ENCODE peak calls at places on chromosomes 1 and 21, in eight cellular contexts. D is fibroblast of lung; C is GM23248; X is astrocyte of the spinal cord; F is CD4-positive, alpha-beta memory T cell; A is brain microvascular endothelial cell; U is stimulated activated CD4-positive, alpha-beta T cell treated with anti-CD3 and anti-CD28 coated beads, TNF-alpha, amount 100 ng/mL, for 24 hours; Y is effector CD4-positive, alpha-beta T cell. L is an unnamed sample.

GRCh38 chr1:85578321-85579295 is 2.0 kb upstream of the CCN1 start:
- DNase-seq in U (no peak), C (peak), Y (no peak), X (peak), A (peak), F (no peak), D (peak), L (no peak)

GRCh38 chr21:17461582-17461981 is 51.3 kb upstream of the CXADR start:
- DNase-seq in A (no peak), F (no peak), C (peak), U (no peak), D (peak), Y (no peak), X (peak), L (no peak)

GRCh38 chr1:81478217-81478616 is 322.5 kb upstream of the ADGRL2 start:
- DNase-seq in U (no peak), Y (no peak), C (no peak), D (peak), F (no peak), A (no peak), X (no peak), L (no peak)

GRCh38 chr1:51969038-51969705 is 21.3 kb downstream of the RAB3B start:
- DNase-seq in X (peak), U (no peak), A (peak), C (peak), D (peak), F (no peak), Y (no peak), L (no peak)

GRCh38 chr1:226203693-226204092 is 17.2 kb upstream of the ACBD3 start:
- DNase-seq in X (no peak), Y (no peak), U (no peak), C (no peak), F (no peak), D (no peak), A (no peak), L (no peak)

GRCh38 chr21:32412998-32413504 is 545 bp downstream of the EVA1C start:
- DNase-seq in U (no peak), A (no peak), C (no peak), D (peak), X (peak), Y (no peak), F (no peak), L (no peak)

GRCh38 chr1:78472251-78472620 is 18.5 kb upstream of the PTGFR start:
- DNase-seq in Y (no peak), C (peak), D (no peak), F (no peak), U (no peak), A (no peak), X (no peak), L (no peak)

GRCh38 chr1:170790651-170791071 is 126.7 kb downstream of the PRRX1 start:
- DNase-seq in C (peak), D (peak), X (peak), Y (no peak), F (no peak), U (no peak), A (peak), L (no peak)

GRCh38 chr1:212607924-212608208 is 695 bp upstream of the ATF3 start:
- DNase-seq in F (peak), A (no peak), Y (no peak), C (peak), X (no peak), D (no peak), U (no peak), L (no peak)

GRCh38 chr1:225508538-225509375 is 80.9 kb upstream of the LBR start:
- DNase-seq in D (peak), A (peak), X (peak), F (no peak), U (no peak), C (peak), Y (no peak), L (no peak)

GRCh38 chr1:28508435-28508754 is 2.6 kb downstream of the RCC1 start:
- DNase-seq in F (no peak), U (peak), C (peak), Y (no peak), X (no peak), A (no peak), D (no peak), L (no peak)

GRCh38 chr1:233268389-233269022 is 27.0 kb downstream of the PCNX2 start:
- DNase-seq in X (no peak), C (no peak), F (no peak), D (no peak), U (no peak), Y (no peak), A (no peak), L (no peak)

GRCh38 chr1:36889846-36890245 is 144.5 kb downstream of the GRIK3 start:
- DNase-seq in Y (no peak), D (no peak), C (no peak), X (no peak), F (no peak), A (no peak), U (no peak), L (no peak)

GRCh38 chr1:13628711-13629110 is 45.1 kb downstream of the PDPN start:
- DNase-seq in A (no peak), U (no peak), Y (no peak), D (no peak), C (no peak), F (no peak), X (no peak), L (no peak)

GRCh38 chr1:50701706-50702317 is 258.3 kb downstream of the FAF1 start:
- DNase-seq in C (no peak), A (no peak), D (no peak), X (no peak), Y (no peak), U (no peak), F (no peak), L (no peak)

GRCh38 chr1:44068442-44068861 is 37.2 kb upstream of the SLC6A9 start:
- DNase-seq in Y (no peak), A (no peak), U (no peak), D (peak), X (no peak), C (no peak), F (no peak), L (no peak)

GRCh38 chr1:204647114-204647804 is 38.3 kb downstream of the LRRN2 start:
- DNase-seq in X (peak), D (peak), U (no peak), C (peak), A (peak), Y (no peak), F (no peak), L (no peak)

GRCh38 chr1:238789916-238790667 is 596.3 kb upstream of the CHRM3 start:
- DNase-seq in A (no peak), Y (no peak), X (no peak), F (no peak), U (no peak), C (no peak), D (no peak), L (no peak)

GRCh38 chr1:231424950-231425805 is 3.1 kb upstream of the EGLN1 start:
- DNase-seq in D (no peak), U (no peak), A (no peak), Y (no peak), X (no peak), F (no peak), C (no peak), L (no peak)

GRCh38 chr1:19815801-19816736 is 986 bp upstream of the RNF186 start:
- DNase-seq in A (no peak), F (no peak), U (no peak), X (no peak), C (no peak), D (no peak), Y (no peak), L (peak)

GRCh38 chr1:2016123-2016522 is 3.0 kb upstream of the GABRD start:
- DNase-seq in D (no peak), A (no peak), U (no peak), X (no peak), C (no peak), F (no peak), Y (no peak), L (no peak)

GRCh38 chr1:8343464-8344001 is 25.6 kb downstream of the SLC45A1 start:
- DNase-seq in X (peak), U (no peak), F (no peak), D (peak), A (peak), Y (no peak), C (peak), L (no peak)

GRCh38 chr1:8382051-8382505 is 64.2 kb downstream of the SLC45A1 start:
- DNase-seq in D (no peak), Y (no peak), C (no peak), F (no peak), U (no peak), A (peak), X (peak), L (no peak)

GRCh38 chr1:30415171-30415940 is 308.0 kb downstream of the MATN1 start:
- DNase-seq in Y (no peak), D (no peak), U (no peak), A (no peak), F (no peak), C (no peak), X (no peak), L (no peak)

GRCh38 chr1:117017648-117018047 is 16.1 kb downstream of the CD101 start:
- DNase-seq in X (no peak), F (no peak), C (no peak), Y (no peak), D (no peak), U (no peak), A (no peak), L (no peak)

GRCh38 chr1:151867785-151868403 is 14.4 kb upstream of the THEM5 start:
- DNase-seq in X (peak), F (no peak), D (peak), Y (no peak), A (peak), U (no peak), C (peak), L (no peak)

GRCh38 chr1:94947453-94947852 is 20.5 kb upstream of the CNN3 start:
- DNase-seq in X (peak), F (no peak), C (peak), Y (no peak), D (peak), A (peak), U (no peak), L (no peak)

GRCh38 chr1:244789731-244790130 is 45.7 kb upstream of the COX20 start:
- DNase-seq in U (no peak), A (no peak), D (no peak), Y (no peak), C (no peak), F (no peak), X (no peak), L (no peak)

GRCh38 chr1:93004566-93005251 is 43.4 kb upstream of the DIPK1A start:
- DNase-seq in U (no peak), X (no peak), C (no peak), D (no peak), Y (no peak), F (no peak), A (no peak), L (no peak)

GRCh38 chr1:223102797-223103533 is 40.1 kb downstream of the TLR5 start:
- DNase-seq in Y (no peak), U (no peak), A (no peak), F (no peak), D (no peak), X (no peak), C (no peak), L (peak)

GRCh38 chr1:154170547-154171221 is 15.8 kb upstream of the NUP210L start:
- DNase-seq in C (peak), D (no peak), U (no peak), X (no peak), Y (no peak), F (no peak), A (no peak), L (no peak)

GRCh38 chr1:212207822-212208520 is 77.2 kb upstream of the PPP2R5A start:
- DNase-seq in X (no peak), A (no peak), Y (no peak), F (no peak), D (no peak), C (no peak), U (no peak), L (no peak)

GRCh38 chr1:44423706-44424546 is 18.9 kb downstream of the RNF220 start:
- DNase-seq in U (no peak), A (no peak), C (peak), Y (no peak), D (peak), X (peak), F (no peak), L (no peak)

GRCh38 chr21:42140196-42140934 is 69.2 kb downstream of the UMODL1 start:
- DNase-seq in A (no peak), F (no peak), Y (no peak), X (no peak), C (no peak), D (no peak), U (no peak), L (no peak)

GRCh38 chr21:41029573-41029972 is 138.4 kb upstream of the BACE2 start:
- DNase-seq in X (no peak), C (no peak), A (no peak), F (no peak), Y (no peak), D (no peak), U (no peak), L (no peak)

GRCh38 chr1:215517441-215517891 is 49.6 kb upstream of the KCTD3 start:
- DNase-seq in U (no peak), F (no peak), C (peak), D (peak), A (peak), X (peak), Y (no peak), L (peak)

GRCh38 chr1:214331827-214332423 is 51.0 kb downstream of the SMYD2 start:
- DNase-seq in F (peak), U (peak), X (peak), A (peak), D (peak), C (peak), Y (peak), L (no peak)

GRCh38 chr1:81834268-81834667 is 33.5 kb downstream of the ADGRL2 start:
- DNase-seq in C (no peak), U (no peak), A (no peak), Y (no peak), X (peak), F (no peak), D (peak), L (no peak)

GRCh38 chr1:206464456-206464964 is 5.8 kb upstream of the IKBKE start:
- DNase-seq in U (no peak), F (no peak), C (peak), A (peak), D (peak), Y (no peak), X (peak), L (no peak)

L was measured in NCI-H1417 treated with DMSO at 0.1 percent for 48 hours.